ENCODE peak calls at places on chromosomes 13 and 19, in ten cellular contexts. One of them, this sample, is unnamed.

GRCh38 chr13:91482427-91482826 is 84.0 kb downstream of the GPC5 start:
- DNase-seq in SK-N-SH: peak; percentile 2
- DNase-seq in breast epithelium: no peak
- DNase-seq in upper lobe of left lung: no peak
- DNase-seq in transverse colon: no peak
- DNase-seq in HepG2: no peak
- DNase-seq in endothelial cell of umbilical vein: no peak
- DNase-seq in GM12892: no peak
- DNase-seq in stomach: no peak
- DNase-seq in sigmoid colon: no peak
- DNase-seq in this sample: no peak

GRCh38 chr19:40502647-40503046 is 35.8 kb downstream of the SPTBN4 start:
- DNase-seq in SK-N-SH: no peak
- DNase-seq in breast epithelium: no peak
- DNase-seq in upper lobe of left lung: no peak
- DNase-seq in transverse colon: peak; percentile 28
- DNase-seq in HepG2: peak; percentile 31
- DNase-seq in endothelial cell of umbilical vein: no peak
- DNase-seq in GM12892: no peak
- DNase-seq in stomach: peak; percentile 55
- DNase-seq in sigmoid colon: no peak
- DNase-seq in this sample: no peak

GRCh38 chr19:40805258-40805868 is 6.4 kb downstream of the EGLN2 start:
- DNase-seq in SK-N-SH: no peak
- DNase-seq in breast epithelium: no peak
- DNase-seq in upper lobe of left lung: peak; percentile 65
- DNase-seq in transverse colon: peak; percentile 64
- DNase-seq in HepG2: no peak
- DNase-seq in endothelial cell of umbilical vein: no peak
- DNase-seq in GM12892: no peak
- DNase-seq in stomach: peak; percentile 73
- DNase-seq in sigmoid colon: no peak
- DNase-seq in this sample: no peak

GRCh38 chr13:101146101-101146898 is 270.0 kb downstream of the NALCN start:
- DNase-seq in SK-N-SH: no peak
- DNase-seq in breast epithelium: no peak
- DNase-seq in upper lobe of left lung: no peak
- DNase-seq in transverse colon: no peak
- DNase-seq in HepG2: no peak
- DNase-seq in endothelial cell of umbilical vein: no peak
- DNase-seq in GM12892: no peak
- DNase-seq in stomach: no peak
- DNase-seq in sigmoid colon: no peak
- DNase-seq in this sample: no peak

GRCh38 chr13:45522571-45522970 is 57.8 kb downstream of the COG3 start:
- DNase-seq in SK-N-SH: no peak
- DNase-seq in breast epithelium: no peak
- DNase-seq in upper lobe of left lung: no peak
- DNase-seq in transverse colon: no peak
- DNase-seq in HepG2: no peak
- DNase-seq in endothelial cell of umbilical vein: no peak
- DNase-seq in GM12892: no peak
- DNase-seq in stomach: no peak
- DNase-seq in sigmoid colon: no peak
- DNase-seq in this sample: no peak

GRCh38 chr19:8451885-8452284 is 7.1 kb downstream of the HNRNPM start:
- DNase-seq in SK-N-SH: no peak
- DNase-seq in breast epithelium: no peak
- DNase-seq in upper lobe of left lung: peak; percentile 53
- DNase-seq in transverse colon: no peak
- DNase-seq in HepG2: peak; percentile 28
- DNase-seq in endothelial cell of umbilical vein: no peak
- DNase-seq in GM12892: no peak
- DNase-seq in stomach: no peak
- DNase-seq in sigmoid colon: peak; percentile 34
- DNase-seq in this sample: no peak

GRCh38 chr19:35509018-35509652 is 4.3 kb downstream of the DMKN start:
- DNase-seq in SK-N-SH: no peak
- DNase-seq in breast epithelium: no peak
- DNase-seq in upper lobe of left lung: peak; percentile 89
- DNase-seq in transverse colon: peak; percentile 71
- DNase-seq in HepG2: peak; percentile 42
- DNase-seq in endothelial cell of umbilical vein: no peak
- DNase-seq in GM12892: peak; percentile 58
- DNase-seq in stomach: peak; percentile 71
- DNase-seq in sigmoid colon: no peak
- DNase-seq in this sample: no peak

GRCh38 chr19:3250675-3251074 is 26.2 kb downstream of the CELF5 start:
- DNase-seq in SK-N-SH: peak; percentile 62
- DNase-seq in breast epithelium: no peak
- DNase-seq in upper lobe of left lung: no peak
- DNase-seq in transverse colon: peak; percentile 21
- DNase-seq in HepG2: peak; percentile 13
- DNase-seq in endothelial cell of umbilical vein: no peak
- DNase-seq in GM12892: no peak
- DNase-seq in stomach: no peak
- DNase-seq in sigmoid colon: no peak
- DNase-seq in this sample: no peak

GRCh38 chr13:31794452-31794851 is 55.1 kb downstream of the RXFP2 start:
- DNase-seq in SK-N-SH: no peak
- DNase-seq in breast epithelium: no peak
- DNase-seq in upper lobe of left lung: no peak
- DNase-seq in transverse colon: no peak
- DNase-seq in HepG2: no peak
- DNase-seq in endothelial cell of umbilical vein: no peak
- DNase-seq in GM12892: no peak
- DNase-seq in stomach: no peak
- DNase-seq in sigmoid colon: no peak
- DNase-seq in this sample: no peak

GRCh38 chr19:34471906-34472305 is 9.7 kb upstream of the WTIP start:
- DNase-seq in SK-N-SH: no peak
- DNase-seq in breast epithelium: no peak
- DNase-seq in upper lobe of left lung: no peak
- DNase-seq in transverse colon: no peak
- DNase-seq in HepG2: no peak
- DNase-seq in endothelial cell of umbilical vein: no peak
- DNase-seq in GM12892: no peak
- DNase-seq in stomach: peak; percentile 31
- DNase-seq in sigmoid colon: no peak
- DNase-seq in this sample: no peak

GRCh38 chr19:10908380-10908960 is 20.0 kb downstream of the YIPF2 start:
- DNase-seq in SK-N-SH: no peak
- DNase-seq in breast epithelium: no peak
- DNase-seq in upper lobe of left lung: no peak
- DNase-seq in transverse colon: no peak
- DNase-seq in HepG2: no peak
- DNase-seq in endothelial cell of umbilical vein: no peak
- DNase-seq in GM12892: no peak
- DNase-seq in stomach: no peak
- DNase-seq in sigmoid colon: no peak
- DNase-seq in this sample: no peak

GRCh38 chr13:41962994-41963393 is 2.1 kb upstream of the VWA8 start:
- DNase-seq in SK-N-SH: no peak
- DNase-seq in breast epithelium: no peak
- DNase-seq in upper lobe of left lung: no peak
- DNase-seq in transverse colon: no peak
- DNase-seq in HepG2: no peak
- DNase-seq in endothelial cell of umbilical vein: no peak
- DNase-seq in GM12892: no peak
- DNase-seq in stomach: no peak
- DNase-seq in sigmoid colon: no peak
- DNase-seq in this sample: no peak

GRCh38 chr13:51222510-51223283 is 499 bp downstream of the FAM124A start:
- DNase-seq in SK-N-SH: no peak
- DNase-seq in breast epithelium: no peak
- DNase-seq in upper lobe of left lung: no peak
- DNase-seq in transverse colon: no peak
- DNase-seq in HepG2: no peak
- DNase-seq in endothelial cell of umbilical vein: peak; percentile 36
- DNase-seq in GM12892: no peak
- DNase-seq in stomach: no peak
- DNase-seq in sigmoid colon: no peak
- DNase-seq in this sample: no peak

GRCh38 chr13:27708325-27708724 is 84.0 kb upstream of the GSX1 start:
- DNase-seq in SK-N-SH: no peak
- DNase-seq in breast epithelium: no peak
- DNase-seq in upper lobe of left lung: no peak
- DNase-seq in transverse colon: no peak
- DNase-seq in HepG2: no peak
- DNase-seq in endothelial cell of umbilical vein: no peak
- DNase-seq in GM12892: no peak
- DNase-seq in stomach: no peak
- DNase-seq in sigmoid colon: no peak
- DNase-seq in this sample: no peak

GRCh38 chr13:47175172-47175806 is 278.4 kb upstream of the HTR2A start:
- DNase-seq in SK-N-SH: no peak
- DNase-seq in breast epithelium: no peak
- DNase-seq in upper lobe of left lung: no peak
- DNase-seq in transverse colon: no peak
- DNase-seq in HepG2: no peak
- DNase-seq in endothelial cell of umbilical vein: no peak
- DNase-seq in GM12892: no peak
- DNase-seq in stomach: no peak
- DNase-seq in sigmoid colon: no peak
- DNase-seq in this sample: no peak

GRCh38 chr19:1725100-1726064 is 27.9 kb upstream of the ONECUT3 start:
- DNase-seq in SK-N-SH: peak; percentile 100
- DNase-seq in breast epithelium: no peak
- DNase-seq in upper lobe of left lung: no peak
- DNase-seq in transverse colon: peak; percentile 12
- DNase-seq in HepG2: peak; percentile 25
- DNase-seq in endothelial cell of umbilical vein: peak; percentile 36
- DNase-seq in GM12892: no peak
- DNase-seq in stomach: peak; percentile 65
- DNase-seq in sigmoid colon: no peak
- DNase-seq in this sample: no peak

DNA sequence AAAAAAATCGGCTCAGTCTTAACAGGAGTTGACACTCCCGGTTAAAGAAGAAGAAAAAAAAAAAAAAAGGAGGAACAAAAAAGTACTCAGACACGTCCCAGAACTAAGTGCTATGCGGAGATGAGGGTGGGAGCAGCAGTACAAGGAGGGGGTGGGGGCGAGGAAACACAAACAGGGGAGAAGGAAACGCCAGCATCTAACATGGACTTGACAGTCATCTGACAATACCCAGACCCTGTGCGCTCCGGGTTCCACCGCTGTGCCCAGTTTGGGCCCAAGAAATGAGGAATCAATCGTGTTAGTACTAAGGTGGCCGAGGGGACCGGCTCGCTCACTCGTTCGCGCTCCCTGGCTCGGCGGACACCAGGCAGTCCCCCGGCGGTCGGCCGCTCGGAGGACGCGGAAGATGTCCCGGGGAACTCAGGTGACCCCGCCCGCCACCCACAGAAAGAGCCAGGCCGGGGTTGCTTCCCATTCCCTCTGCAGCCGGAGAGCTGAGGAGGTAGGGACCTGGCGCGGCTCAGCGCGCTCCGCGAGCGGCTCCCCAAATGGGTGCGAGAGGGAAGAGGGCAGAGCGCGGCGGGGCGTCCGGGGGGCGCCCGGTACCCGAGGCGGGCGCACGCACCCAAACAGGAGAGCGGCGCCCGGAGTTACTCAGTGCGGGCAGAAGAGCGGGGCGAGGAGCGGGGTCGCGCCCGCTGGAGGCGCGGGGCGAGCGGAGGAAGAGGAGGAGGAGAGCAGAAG is 648 bp downstream of the TSHZ3 start:
- DNase-seq in SK-N-SH: peak; percentile 56
- DNase-seq in breast epithelium: no peak
- DNase-seq in upper lobe of left lung: no peak
- DNase-seq in transverse colon: no peak
- DNase-seq in HepG2: no peak
- DNase-seq in endothelial cell of umbilical vein: peak; percentile 13
- DNase-seq in GM12892: no peak
- DNase-seq in stomach: no peak
- DNase-seq in sigmoid colon: peak; percentile 79
- DNase-seq in this sample: peak; percentile 74
- TF ChIP-seq POLR2AphosphoS5 in SK-N-SH: no peak
- TF ChIP-seq POLR2AphosphoS5 in breast epithelium: no peak
- TF ChIP-seq POLR2AphosphoS5 in upper lobe of left lung: no peak
- TF ChIP-seq POLR2AphosphoS5 in transverse colon: no peak
- TF ChIP-seq POLR2AphosphoS5 in HepG2: no peak
- TF ChIP-seq POLR2AphosphoS5 in endothelial cell of umbilical vein: no peak
- TF ChIP-seq POLR2AphosphoS5 in GM12892: no peak
- TF ChIP-seq POLR2AphosphoS5 in stomach: no peak
- TF ChIP-seq POLR2AphosphoS5 in sigmoid colon: no peak
- TF ChIP-seq POLR2AphosphoS5 in this sample: no peak

DNA sequence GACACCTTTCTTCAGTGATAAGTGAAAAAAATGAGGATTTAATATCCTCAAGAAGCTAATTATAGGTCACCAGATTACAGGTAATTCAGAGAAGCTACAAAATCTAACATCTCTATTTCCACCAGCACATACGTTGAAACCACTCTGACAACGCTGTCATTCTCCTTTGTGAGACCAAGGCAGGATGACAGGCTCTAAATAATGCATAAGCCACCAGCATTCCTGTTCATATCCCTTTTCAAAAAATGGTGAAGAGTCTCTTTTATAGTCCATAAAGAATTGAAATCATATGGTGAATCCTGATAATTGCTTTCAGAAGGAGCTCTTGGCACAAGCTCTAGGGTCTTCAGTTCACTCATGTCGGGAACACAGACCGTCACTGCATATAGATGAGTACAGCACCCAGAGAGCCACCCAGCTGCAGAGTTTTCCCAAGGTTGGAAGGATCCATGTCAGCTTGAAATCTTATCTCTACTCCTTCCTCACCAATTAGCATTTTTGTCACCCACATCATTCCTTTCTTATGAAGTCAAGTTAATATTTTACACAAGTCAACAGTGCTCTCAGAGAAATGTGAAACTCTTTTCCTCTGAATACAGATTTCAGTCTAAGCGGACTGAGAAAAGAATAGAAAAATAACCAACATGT is 431.4 kb downstream of the TBC1D4 start:
- DNase-seq in SK-N-SH: no peak
- DNase-seq in breast epithelium: no peak
- DNase-seq in upper lobe of left lung: no peak
- DNase-seq in transverse colon: no peak
- DNase-seq in HepG2: no peak
- DNase-seq in endothelial cell of umbilical vein: no peak
- DNase-seq in GM12892: no peak
- DNase-seq in stomach: no peak
- DNase-seq in sigmoid colon: no peak
- DNase-seq in this sample: no peak
- TF ChIP-seq POLR2AphosphoS5 in SK-N-SH: no peak
- TF ChIP-seq POLR2AphosphoS5 in breast epithelium: no peak
- TF ChIP-seq POLR2AphosphoS5 in upper lobe of left lung: no peak
- TF ChIP-seq POLR2AphosphoS5 in transverse colon: no peak
- TF ChIP-seq POLR2AphosphoS5 in HepG2: no peak
- TF ChIP-seq POLR2AphosphoS5 in endothelial cell of umbilical vein: no peak
- TF ChIP-seq POLR2AphosphoS5 in GM12892: no peak
- TF ChIP-seq POLR2AphosphoS5 in stomach: no peak
- TF ChIP-seq POLR2AphosphoS5 in sigmoid colon: no peak
- TF ChIP-seq POLR2AphosphoS5 in this sample: no peak

GRCh38 chr19:46471116-46471733 is at the start of gene PNMA8A:
- DNase-seq in SK-N-SH: peak; percentile 97
- DNase-seq in breast epithelium: no peak
- DNase-seq in upper lobe of left lung: no peak
- DNase-seq in transverse colon: peak; percentile 24
- DNase-seq in HepG2: no peak
- DNase-seq in endothelial cell of umbilical vein: peak; percentile 54
- DNase-seq in GM12892: no peak
- DNase-seq in stomach: peak; percentile 44
- DNase-seq in sigmoid colon: peak; percentile 86
- DNase-seq in this sample: no peak
- TF ChIP-seq POLR2AphosphoS5 in SK-N-SH: peak; percentile 51
- TF ChIP-seq POLR2AphosphoS5 in breast epithelium: no peak
- TF ChIP-seq POLR2AphosphoS5 in upper lobe of left lung: no peak
- TF ChIP-seq POLR2AphosphoS5 in transverse colon: no peak
- TF ChIP-seq POLR2AphosphoS5 in HepG2: no peak
- TF ChIP-seq POLR2AphosphoS5 in endothelial cell of umbilical vein: no peak
- TF ChIP-seq POLR2AphosphoS5 in GM12892: no peak
- TF ChIP-seq POLR2AphosphoS5 in stomach: no peak
- TF ChIP-seq POLR2AphosphoS5 in sigmoid colon: no peak
- TF ChIP-seq POLR2AphosphoS5 in this sample: no peak

GRCh38 chr19:5968431-5969373 is 9.2 kb downstream of the RANBP3 start:
- DNase-seq in SK-N-SH: no peak
- DNase-seq in breast epithelium: no peak
- DNase-seq in upper lobe of left lung: peak; percentile 77
- DNase-seq in transverse colon: no peak
- DNase-seq in HepG2: peak; percentile 41
- DNase-seq in endothelial cell of umbilical vein: peak; percentile 54
- DNase-seq in GM12892: no peak
- DNase-seq in stomach: no peak
- DNase-seq in sigmoid colon: peak; percentile 60
- DNase-seq in this sample: peak; percentile 52
- TF ChIP-seq POLR2AphosphoS5 in SK-N-SH: no peak
- TF ChIP-seq POLR2AphosphoS5 in breast epithelium: no peak
- TF ChIP-seq POLR2AphosphoS5 in upper lobe of left lung: no peak
- TF ChIP-seq POLR2AphosphoS5 in transverse colon: no peak
- TF ChIP-seq POLR2AphosphoS5 in HepG2: no peak
- TF ChIP-seq POLR2AphosphoS5 in endothelial cell of umbilical vein: no peak
- TF ChIP-seq POLR2AphosphoS5 in GM12892: no peak
- TF ChIP-seq POLR2AphosphoS5 in stomach: no peak
- TF ChIP-seq POLR2AphosphoS5 in sigmoid colon: no peak
- TF ChIP-seq POLR2AphosphoS5 in this sample: no peak